ENCODE peak calls at places on chromosomes 3 and 15, in ten cellular contexts. L is GM03348, E is NCI-H1092, N is GM10248, P is NCI-H1694 treated with DMSO at 0.1 percent for 48 hours, M is HS-5, O is H4, W is C1 segment of cervical spinal cord, F is anterior cingulate cortex, B is fibroblast of pulmonary artery. R is an unnamed sample.

GRCh38 chr15:90233701-90234518 is at the start of the genes CIB1 and GDPGP1:
- DNase-seq in L (peak), E (peak), N (peak), P (peak), M (peak), O (peak), W (peak), F (peak), B (peak), R (peak)

GRCh38 chr15:42056934-42057743 is 36.3 kb upstream of the PLA2G4E start:
- DNase-seq in L (peak), E (peak), N (peak), P (peak), M (peak), O (peak), W (peak), F (peak), B (peak), R (peak)

GRCh38 chr3:50298836-50299637 is at the start of the genes HYAL3 and NAA80:
- DNase-seq in L (peak), E (peak), N (peak), P (peak), M (peak), O (peak), W (peak), F (peak), B (peak), R (peak)

GRCh38 chr3:100634493-100635272 is 25.3 kb downstream of the ADGRG7 start:
- DNase-seq in L (no peak), E (no peak), N (peak), P (no peak), M (no peak), O (peak), W (no peak), F (no peak), B (peak), R (no peak)

GRCh38 chr15:88438181-88438580 is 29.0 kb downstream of the MRPL46 start:
- DNase-seq in L (no peak), E (no peak), N (no peak), P (no peak), M (no peak), O (no peak), W (no peak), F (no peak), B (no peak), R (no peak)

GRCh38 chr15:70035719-70036077 is 62.0 kb downstream of the TLE3 start:
- DNase-seq in L (no peak), E (no peak), N (peak), P (no peak), M (no peak), O (no peak), W (no peak), F (no peak), B (no peak), R (no peak)

GRCh38 chr15:68419301-68420175 is 12.4 kb downstream of the ITGA11 start:
- DNase-seq in L (no peak), E (no peak), N (no peak), P (no peak), M (no peak), O (no peak), W (no peak), F (no peak), B (no peak), R (no peak)

GRCh38 chr3:139113231-139113749 is 68.6 kb upstream of the PRR23C start:
- DNase-seq in L (no peak), E (no peak), N (no peak), P (no peak), M (no peak), O (no peak), W (no peak), F (no peak), B (no peak), R (no peak)

GRCh38 chr15:82699726-82700125 is 9.9 kb downstream of the AP3B2 start:
- DNase-seq in L (no peak), E (no peak), N (no peak), P (no peak), M (no peak), O (peak), W (no peak), F (no peak), B (no peak), R (no peak)

GRCh38 chr3:46946416-46946815 is 30.1 kb downstream of the CCDC12 start:
- DNase-seq in L (no peak), E (no peak), N (no peak), P (no peak), M (no peak), O (no peak), W (no peak), F (no peak), B (no peak), R (no peak)

GRCh38 chr3:126620743-126621142 is 34.2 kb downstream of the TXNRD3 start:
- DNase-seq in L (peak), E (no peak), N (no peak), P (no peak), M (no peak), O (no peak), W (no peak), F (no peak), B (peak), R (no peak)

GRCh38 chr15:92011611-92012367 is 158.3 kb downstream of the SLCO3A1 start:
- DNase-seq in L (no peak), E (no peak), N (no peak), P (peak), M (no peak), O (peak), W (no peak), F (no peak), B (no peak), R (no peak)

GRCh38 chr15:85496146-85496545 is 115.7 kb downstream of the AKAP13 start:
- DNase-seq in L (no peak), E (no peak), N (no peak), P (no peak), M (no peak), O (no peak), W (no peak), F (no peak), B (no peak), R (no peak)

GRCh38 chr3:138678874-138679392 is 70.4 kb downstream of the FAIM start:
- DNase-seq in L (no peak), E (no peak), N (no peak), P (no peak), M (no peak), O (no peak), W (no peak), F (no peak), B (no peak), R (no peak)

GRCh38 chr3:109559389-109559788 is 222.0 kb upstream of the DPPA4 start:
- DNase-seq in L (no peak), E (no peak), N (no peak), P (no peak), M (no peak), O (peak), W (no peak), F (no peak), B (no peak), R (no peak)

GRCh38 chr3:30626443-30627181 is 20.2 kb downstream of the TGFBR2 start:
- DNase-seq in L (peak), E (no peak), N (no peak), P (no peak), M (no peak), O (peak), W (no peak), F (no peak), B (peak), R (no peak)

GRCh38 chr15:39785139-39785538 is 2.5 kb upstream of the FSIP1 start:
- DNase-seq in L (no peak), E (no peak), N (no peak), P (no peak), M (no peak), O (peak), W (no peak), F (no peak), B (no peak), R (no peak)

R was measured in activated gamma-delta T cell treated with anti-CD3 and anti-CD28 coated beads, Interleukin-2, amount 50 U/mL, for 16 hours.